ENCODE peak calls at places on chromosomes 2 and 18, in four cellular contexts. R is GM12878, X is HepG2, J is K562. L is an unnamed sample.

GRCh38 chr2:135132314-135132713 is 80.2 kb downstream of the RAB3GAP1 start:
- DNase-seq in X (no peak), J (no peak), R (no peak), L (no peak)

GRCh38 chr2:100756704-100757103 is 63.2 kb upstream of the NPAS2 start:
- DNase-seq in X (no peak), R (no peak), J (no peak), L (no peak)

GRCh38 chr2:200349868-200350267 is 43.4 kb downstream of the SPATS2L start:
- DNase-seq in X (no peak), R (no peak), J (no peak), L (no peak)

GRCh38 chr2:123870877-123871276 is 154.2 kb upstream of the CNTNAP5 start:
- DNase-seq in R (no peak), J (no peak), X (no peak), L (no peak)

GRCh38 chr2:128637481-128638155 is 318.9 kb upstream of the HS6ST1 start:
- DNase-seq in J (no peak), R (no peak), X (no peak), L (no peak)

GRCh38 chr2:223688094-223688835 is 86.1 kb upstream of the SCG2 start:
- DNase-seq in J (no peak), R (no peak), X (no peak), L (no peak)

GRCh38 chr2:18763338-18763737 is 174.0 kb upstream of the NT5C1B start:
- DNase-seq in X (no peak), R (no peak), J (no peak), L (no peak)

GRCh38 chr18:55310044-55310676 is 277.8 kb downstream of the TCF4 start:
- DNase-seq in J (no peak), R (no peak), X (no peak), L (no peak)

GRCh38 chr2:39981877-39982276 is 202.8 kb upstream of the THUMPD2 start:
- DNase-seq in X (no peak), R (no peak), J (no peak), L (no peak)

GRCh38 chr18:75072672-75073371 is 136.1 kb downstream of the PTGR3 start:
- DNase-seq in X (no peak), R (no peak), J (no peak), L (no peak)

GRCh38 chr2:241205086-241205485 is 16.6 kb downstream of the ANO7 start:
- DNase-seq in R (no peak), X (no peak), J (no peak), L (no peak)

GRCh38 chr2:109351164-109351756 is 222.3 kb downstream of the SH3RF3 start:
- DNase-seq in X (no peak), J (no peak), R (no peak), L (no peak)

GRCh38 chr2:126831234-126832005 is 67.3 kb upstream of the TEX51 start:
- DNase-seq in R (no peak), X (no peak), J (no peak), L (no peak)

GRCh38 chr2:156065912-156066311 is 266.6 kb downstream of the NR4A2 start:
- DNase-seq in X (peak; percentile 18), R (no peak), J (peak; percentile 22), L (peak; percentile 0)

GRCh38 chr2:1588994-1589611 is 155.2 kb downstream of the PXDN start:
- DNase-seq in R (no peak), X (no peak), J (no peak), L (no peak)

GRCh38 chr2:142865924-142866323 is 11.5 kb upstream of the KYNU start:
- DNase-seq in R (no peak), X (no peak), J (no peak), L (no peak)

GRCh38 chr2:44638649-44639048 is 276.9 kb downstream of the CAMKMT start:
- DNase-seq in R (no peak), J (no peak), X (no peak), L (no peak)

GRCh38 chr18:45802814-45803492 is 22.5 kb upstream of the SIGLEC15 start:
- DNase-seq in J (no peak), R (no peak), X (no peak), L (peak; percentile 87)

GRCh38 chr2:24010477-24011277 is 792 bp downstream of the MFSD2B start:
- DNase-seq in R (no peak), J (peak; percentile 63), X (no peak), L (no peak)

GRCh38 chr2:24012521-24013245 is 2.8 kb downstream of the MFSD2B start:
- DNase-seq in R (no peak), X (peak; percentile 16), J (no peak), L (no peak)

GRCh38 chr2:24009367-24009679 is 562 bp upstream of the MFSD2B start:
- DNase-seq in J (no peak), R (no peak), X (no peak), L (no peak)

GRCh38 chr2:24009680-24010476 is at the start of gene MFSD2B:
- DNase-seq in R (no peak), J (peak; percentile 68), X (no peak), L (no peak)

GRCh38 chr2:24011278-24012104 is 1.6 kb downstream of the MFSD2B start:
- DNase-seq in R (no peak), X (no peak), J (peak; percentile 97), L (no peak)
- TF ChIP-seq CHD4 in R (no peak), X (no peak), J (no peak), L (no peak)

GRCh38 chr2:163185160-163185559 is 346.6 kb upstream of the KCNH7 start:
- DNase-seq in X (no peak), R (no peak), J (no peak), L (no peak)

GRCh38 chr2:163187119-163187518 is 348.6 kb upstream of the KCNH7 start:
- DNase-seq in J (no peak), R (no peak), X (no peak), L (no peak)

GRCh38 chr2:163187995-163188655 is 349.6 kb upstream of the KCNH7 start:
- DNase-seq in J (no peak), R (no peak), X (no peak), L (no peak)

DNA sequence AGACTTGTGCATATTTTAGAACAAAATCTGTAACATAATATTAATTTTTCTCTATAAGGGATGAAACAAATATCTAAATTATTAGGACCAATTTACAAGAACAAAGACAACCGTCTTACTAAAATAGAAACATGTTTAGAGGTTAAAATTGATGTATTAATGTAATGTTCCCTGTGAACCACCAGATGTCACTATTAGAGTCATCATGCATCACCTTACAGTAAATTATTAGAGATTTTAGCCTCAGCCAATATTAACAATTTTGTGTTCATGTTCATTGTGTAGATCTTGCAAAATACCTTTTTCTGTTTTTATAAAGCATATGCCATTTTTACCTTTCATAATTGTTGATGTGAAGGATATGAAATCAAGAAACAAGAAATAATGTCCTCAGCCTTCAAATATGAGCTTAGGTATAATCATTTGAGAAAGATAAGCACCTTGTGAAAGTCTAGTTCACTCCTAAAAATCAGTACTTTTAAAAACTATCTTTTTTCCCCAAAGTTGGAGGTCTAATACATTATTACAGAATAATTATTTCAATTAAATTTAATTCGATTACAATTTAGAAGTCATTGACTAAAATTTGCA is 344.3 kb upstream of the KCNH7 start:
- DNase-seq in R (no peak), X (no peak), J (peak; percentile 9), L (peak; percentile 17)
- TF ChIP-seq CHD4 in R (no peak), X (no peak), J (no peak), L (no peak)

GRCh38 chr2:224807153-224807964 is 91.2 kb upstream of the CCDC195 start:
- DNase-seq in J (no peak), R (no peak), X (no peak), L (peak; percentile 7)
- TF ChIP-seq CHD4 in J (no peak), R (no peak), X (no peak), L (no peak)

DNA sequence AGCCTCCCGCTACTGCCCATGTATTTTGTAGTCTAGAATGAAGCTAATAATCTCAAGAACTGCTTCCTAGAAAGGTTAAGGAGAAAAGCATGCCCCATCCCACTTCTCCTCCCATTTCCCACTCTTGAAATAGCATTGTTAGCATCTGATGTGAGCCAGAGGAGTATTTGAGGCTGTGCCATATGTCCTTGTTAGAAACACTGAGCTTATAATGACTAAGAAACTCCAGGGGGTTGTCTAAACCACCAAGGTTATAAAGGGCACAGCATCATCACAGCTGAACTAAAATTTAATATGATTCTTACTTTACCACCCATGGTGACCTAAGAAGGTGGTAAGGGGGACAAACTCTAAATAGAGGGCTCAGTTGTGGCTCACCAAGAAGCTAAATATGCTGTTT is 16.6 kb downstream of the TSPYL6 start:
- DNase-seq in R (no peak), J (no peak), X (no peak), L (no peak)
- TF ChIP-seq CHD4 in R (no peak), J (no peak), X (no peak), L (no peak)

GRCh38 chr2:137237055-137237454 is 471.7 kb downstream of the THSD7B start:
- DNase-seq in R (no peak), J (no peak), X (no peak), L (no peak)
- TF ChIP-seq CHD4 in R (no peak), J (no peak), X (no peak), L (no peak)

DNA sequence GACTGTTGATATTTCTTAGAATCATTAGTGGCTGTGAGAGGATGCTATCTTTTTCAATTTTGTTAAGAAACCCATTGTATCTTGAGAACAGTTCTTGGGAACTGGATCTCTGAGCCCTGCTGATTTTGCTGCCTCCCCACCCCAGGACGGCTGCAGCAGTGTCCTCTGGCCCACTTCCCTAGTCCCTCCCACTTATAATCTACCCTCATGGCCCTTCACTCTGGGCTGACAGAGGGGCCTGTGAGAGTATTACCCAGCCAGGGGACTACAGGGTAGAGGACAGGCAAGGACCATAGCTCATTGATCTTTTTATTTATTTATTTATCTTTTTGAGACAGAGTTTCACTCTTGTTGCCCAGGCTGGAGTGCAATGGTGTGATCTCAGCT is 5.6 kb upstream of the GLI2 start:
- DNase-seq in R (no peak), X (no peak), J (no peak), L (no peak)
- TF ChIP-seq CHD4 in R (no peak), X (no peak), J (no peak), L (no peak)

GRCh38 chr2:6482256-6482655 is 383.5 kb downstream of the CMPK2 start:
- DNase-seq in R (no peak), J (no peak), X (no peak), L (no peak)
- TF ChIP-seq CHD4 in R (no peak), J (no peak), X (no peak), L (no peak)